ENCODE peak calls at places on chromosome 17, in seven cellular contexts. D is lower lobe of right lung; A is M059J; H is psoas muscle; S is stimulated activated CD8-positive, alpha-beta memory T cell treated with anti-CD3 and anti-CD28 coated beads, Interleukin-7, amount 100 ng/mL, for 1 hour; G is HFF-Myc; N is fibroblast of the aortic adventitia. R is an unnamed sample.

GRCh38 chr17:5419356-5419958 is at the start of gene NUP88:
- DNase-seq in D (peak), A (peak), H (peak), S (peak), G (peak), N (peak), R (peak)

GRCh38 chr17:78343099-78343432 is 16.8 kb downstream of the SOCS3 start:
- DNase-seq in D (peak), A (peak), H (peak), S (no peak), G (no peak), N (peak), R (peak)

GRCh38 chr17:12634789-12635414 is 30.8 kb upstream of the MYOCD start:
- DNase-seq in D (no peak), A (no peak), H (no peak), S (no peak), G (no peak), N (no peak), R (no peak)

GRCh38 chr17:82134101-82134500 is 36.1 kb upstream of the FASN start:
- DNase-seq in D (peak), A (no peak), H (peak), S (no peak), G (no peak), N (no peak), R (peak)

GRCh38 chr17:15509095-15509494 is 41.7 kb upstream of the CDRT4 start:
- DNase-seq in D (no peak), A (no peak), H (no peak), S (no peak), G (no peak), N (no peak), R (no peak)

GRCh38 chr17:39486242-39486641 is 25.0 kb downstream of the CDK12 start:
- DNase-seq in D (no peak), A (peak), H (no peak), S (no peak), G (peak), N (peak), R (peak)

GRCh38 chr17:48985436-48986245 is 11.5 kb upstream of the IGF2BP1 start:
- DNase-seq in D (no peak), A (no peak), H (no peak), S (no peak), G (no peak), N (no peak), R (no peak)

GRCh38 chr17:31339906-31340661 is 18.7 kb upstream of the EVI2A start:
- DNase-seq in D (no peak), A (peak), H (no peak), S (no peak), G (no peak), N (peak), R (peak)

R was measured in fibroblast of mammary gland.